ENCODE peak calls at places on chromosome 20, in six cellular contexts. P, S, W, Z, O and M are unnamed samples.
A peak's percentile ranks its signal among the peaks of the same experiment; 100 is the strongest.

GRCh38 chr20:20518263-20518662 is 150.4 kb downstream of the INSM1 start:
- DNase-seq in P (no peak), S (no peak), W (no peak), Z (no peak), O (no peak), M (no peak)

GRCh38 chr20:8305449-8305978 is 173.4 kb downstream of the PLCB1 start:
- DNase-seq in P (peak; percentile 83), S (no peak), W (peak; percentile 15), Z (peak; percentile 62), O (peak; percentile 33), M (peak; percentile 49)

GRCh38 chr20:9068896-9069663 is at the start of gene PLCB4:
- DNase-seq in P (no peak), S (peak; percentile 20), W (peak; percentile 52), Z (peak; percentile 68), O (peak; percentile 66), M (peak; percentile 25)

GRCh38 chr20:7199867-7200266 is 432.4 kb downstream of the BMP2 start:
- DNase-seq in P (no peak), S (no peak), W (no peak), Z (no peak), O (no peak), M (no peak)

GRCh38 chr20:37901667-37902503 is 1.0 kb upstream of the VSTM2L start:
- DNase-seq in P (peak; percentile 61), S (peak; percentile 26), W (no peak), Z (no peak), O (peak; percentile 60), M (peak; percentile 84)

GRCh38 chr20:36439040-36439730 is 102.1 kb upstream of the MYL9 start:
- DNase-seq in P (peak; percentile 59), S (peak; percentile 62), W (peak; percentile 58), Z (peak; percentile 75), O (peak; percentile 43), M (peak; percentile 55)

GRCh38 chr20:38023181-38024085 is 9.8 kb downstream of the TTI1 start:
- DNase-seq in P (peak; percentile 43), S (no peak), W (no peak), Z (no peak), O (peak; percentile 96), M (peak; percentile 90)

GRCh38 chr20:58613061-58613854 is 37.8 kb upstream of the STX16 start:
- DNase-seq in P (no peak), S (no peak), W (no peak), Z (no peak), O (no peak), M (no peak)

GRCh38 chr20:57898332-57898731 is 188.5 kb upstream of the PMEPA1 start:
- DNase-seq in P (no peak), S (no peak), W (no peak), Z (no peak), O (no peak), M (no peak)

GRCh38 chr20:61742097-61742805 is 323.4 kb downstream of the TAF4 start:
- DNase-seq in P (no peak), S (no peak), W (no peak), Z (no peak), O (no peak), M (no peak)

GRCh38 chr20:31740208-31740607 is 1.1 kb downstream of the TPX2 start:
- DNase-seq in P (no peak), S (no peak), W (no peak), Z (no peak), O (peak; percentile 80), M (peak; percentile 81)

GRCh38 chr20:31739550-31739863 is 417 bp downstream of the TPX2 start:
- DNase-seq in P (no peak), S (no peak), W (no peak), Z (no peak), O (no peak), M (no peak)

GRCh38 chr20:31746068-31746878 is 7.2 kb downstream of the TPX2 start:
- DNase-seq in P (peak; percentile 41), S (no peak), W (no peak), Z (no peak), O (no peak), M (no peak)

GRCh38 chr20:31738729-31739549 is at the start of gene TPX2:
- DNase-seq in P (peak; percentile 99), S (peak; percentile 89), W (peak; percentile 93), Z (peak; percentile 97), O (peak; percentile 96), M (peak; percentile 97)

GRCh38 chr20:31740656-31741323 is 1.7 kb downstream of the TPX2 start:
- DNase-seq in P (peak; percentile 46), S (no peak), W (no peak), Z (no peak), O (no peak), M (no peak)
- H3K4me3 ChIP-seq in P (peak overlapping the region; percentile 90), S (no peak overlapping the region), W (no peak overlapping the region), Z (no peak overlapping the region), O (peak overlapping the region; percentile 33), M (peak overlapping the region; percentile 83)

GRCh38 chr20:39280875-39281274 is 318.7 kb downstream of the DHX35 start:
- DNase-seq in P (no peak), S (no peak), W (no peak), Z (no peak), O (no peak), M (no peak)

GRCh38 chr20:39289316-39289715 is 327.2 kb downstream of the DHX35 start:
- DNase-seq in P (no peak), S (no peak), W (no peak), Z (no peak), O (no peak), M (no peak)

GRCh38 chr20:39282619-39283092 is 320.5 kb downstream of the DHX35 start:
- DNase-seq in P (no peak), S (no peak), W (no peak), Z (no peak), O (no peak), M (no peak)

DNA sequence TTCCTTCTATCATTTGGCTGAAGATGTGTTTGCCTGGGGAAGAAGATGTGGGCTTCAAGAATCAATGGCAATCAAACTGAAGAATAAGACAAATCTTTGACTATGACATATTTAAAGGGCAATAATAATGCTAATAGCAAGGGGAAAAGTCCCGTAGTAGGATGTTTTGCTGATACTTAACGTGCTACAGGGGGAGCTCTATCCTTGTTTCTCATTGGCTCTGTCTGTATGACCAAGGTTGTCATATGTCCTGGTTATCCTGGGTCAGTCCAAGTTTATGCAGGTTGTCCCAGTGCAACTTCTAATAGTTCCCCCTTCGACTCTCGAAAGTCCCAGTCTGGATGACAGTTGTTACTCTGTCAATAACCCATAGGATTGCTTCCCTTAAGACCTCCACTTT is 321.3 kb downstream of the DHX35 start:
- DNase-seq in P (no peak), S (no peak), W (no peak), Z (no peak), O (no peak), M (no peak)
- TF ChIP-seq CTCF in P (no peak), S (no peak), W (no peak), Z (no peak), O (no peak), M (peak; percentile 6)

GRCh38 chr20:53832499-53832898 is 237.9 kb downstream of the BCAS1 start:
- DNase-seq in P (no peak), S (no peak), W (no peak), Z (no peak), O (no peak), M (no peak)
- H3K4me3 ChIP-seq in P (no peak overlapping the region), S (no peak overlapping the region), W (no peak overlapping the region), Z (no peak overlapping the region), O (no peak overlapping the region), M (no peak overlapping the region)

GRCh38 chr20:10611357-10611756 is 62.4 kb downstream of the JAG1 start:
- DNase-seq in P (peak; percentile 44), S (no peak), W (peak; percentile 63), Z (no peak), O (peak; percentile 66), M (peak; percentile 73)
- TF ChIP-seq CTCF in P (peak; percentile 83), S (no peak), W (peak; percentile 72), Z (peak; percentile 35), O (peak; percentile 43), M (peak; percentile 62)

DNA sequence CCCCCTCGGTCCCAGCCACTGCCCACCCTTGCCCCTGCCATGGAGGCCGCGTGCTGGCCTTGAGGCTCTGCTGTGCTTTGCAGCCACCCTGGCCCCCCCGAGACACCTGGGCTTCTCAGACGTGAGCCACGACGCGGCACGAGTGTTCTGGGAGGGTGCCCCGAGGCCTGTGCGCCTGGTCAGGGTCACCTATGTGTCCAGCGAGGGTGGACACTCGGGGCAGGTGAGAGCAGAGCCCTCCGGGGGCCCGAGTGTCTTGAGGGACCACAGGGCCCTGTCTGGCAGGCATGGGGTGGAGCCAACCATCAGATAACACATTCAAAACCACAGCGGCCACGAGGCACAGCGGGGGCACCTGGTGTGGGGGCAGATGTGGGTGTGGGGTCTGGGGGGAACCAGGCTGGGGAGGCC is 18.9 kb downstream of the COL20A1 start:
- DNase-seq in P (no peak), S (no peak), W (peak; percentile 10), Z (no peak), O (no peak), M (no peak)
- H3K4me3 ChIP-seq in P (no peak overlapping the region), S (no peak overlapping the region), W (no peak overlapping the region), Z (no peak overlapping the region), O (no peak overlapping the region), M (no peak overlapping the region)

GRCh38 chr20:44271915-44272663 is 25.0 kb downstream of the GDAP1L1 start:
- DNase-seq in P (no peak), S (no peak), W (no peak), Z (no peak), O (no peak), M (no peak)
- TF ChIP-seq CTCF in P (peak; percentile 46), S (no peak), W (peak; percentile 17), Z (no peak), O (no peak), M (peak; percentile 32)

DNA sequence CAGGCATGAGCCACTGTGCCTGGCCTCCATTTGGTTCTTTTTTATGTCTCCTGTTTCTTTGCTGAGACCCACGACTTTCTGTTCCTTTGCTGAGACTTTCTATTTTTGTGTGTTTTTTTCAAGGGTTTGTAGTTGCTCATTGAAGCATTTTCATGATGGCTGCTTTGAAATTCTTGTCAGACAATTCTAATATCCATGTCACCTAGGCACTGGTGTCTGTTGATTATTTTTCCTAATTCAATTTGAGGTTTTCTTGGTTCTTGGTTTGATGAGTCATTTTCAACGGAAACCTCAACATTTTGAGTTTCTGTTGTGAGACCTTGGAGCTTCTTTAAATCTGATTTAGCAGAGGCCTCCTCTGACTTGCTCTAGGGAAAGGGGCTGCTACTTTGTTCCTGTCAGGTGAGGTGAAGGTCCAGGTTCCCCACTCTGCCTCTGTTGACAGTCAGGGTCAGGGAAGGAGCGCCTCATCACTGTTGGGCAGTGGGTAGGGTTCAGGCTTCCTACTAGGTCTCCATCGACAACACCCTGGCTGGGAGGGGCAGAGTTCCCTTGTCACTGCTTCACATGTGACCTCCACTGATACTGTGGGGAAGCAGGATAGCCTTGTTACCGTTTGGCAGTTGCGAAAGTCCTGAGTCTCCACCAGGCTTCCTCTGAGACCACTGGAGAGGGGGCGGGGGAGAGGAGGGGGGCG is 67.2 kb upstream of the RNF24 start:
- DNase-seq in P (peak; percentile 89), S (no peak), W (peak; percentile 35), Z (peak; percentile 79), O (peak; percentile 82), M (peak; percentile 84)
- H3K4me3 ChIP-seq in P (peak overlapping the region; percentile 34), S (no peak overlapping the region), W (no peak overlapping the region), Z (no peak overlapping the region), O (peak overlapping the region; percentile 12), M (no peak overlapping the region)